ENCODE peak calls at places on chromosome 4, in nine cellular contexts. Z is memory B cell; L is activated CD8-positive, alpha-beta memory T cell treated with anti-CD3 and anti-CD28 coated beads for 48 hours; M is stimulated activated CD4-positive, alpha-beta T cell treated with anti-CD3 and anti-CD28 coated beads, Interleukin-2, amount 100 ng/mL, for 48 hours; B is CD8-positive, alpha-beta memory T cell; A is BE2C; F is HuH-7; E is NCI-H1417; W is retina. H is an unnamed sample.
A peak's percentile ranks its signal among the peaks of the same experiment; 100 is the strongest.

GRCh38 chr4:8170341-8170740 is 11.7 kb upstream of the ABLIM2 start:
- DNase-seq in M (no peak), E (no peak), A (no peak), W (no peak), F (no peak), Z (no peak), L (no peak), B (no peak), H (no peak)

GRCh38 chr4:116092961-116093360 is 979.5 kb upstream of the NDST4 start:
- DNase-seq in F (no peak), L (no peak), B (no peak), M (no peak), W (no peak), Z (no peak), E (no peak), A (no peak), H (no peak)

GRCh38 chr4:184932343-184932742 is 85.9 kb upstream of the HELT start:
- DNase-seq in M (no peak), B (no peak), Z (no peak), W (no peak), L (no peak), F (no peak), A (peak; percentile 61), E (peak; percentile 1), H (no peak)

GRCh38 chr4:172630289-172630688 is 538.3 kb upstream of the GALNT7 start:
- DNase-seq in L (no peak), B (no peak), Z (no peak), F (no peak), A (no peak), W (no peak), E (no peak), M (no peak), H (no peak)

GRCh38 chr4:54657556-54658313 is at the start of gene KIT:
- DNase-seq in W (peak; percentile 91), B (peak; percentile 13), L (no peak), Z (no peak), A (peak; percentile 56), E (peak; percentile 92), F (no peak), M (peak; percentile 3), H (no peak)

GRCh38 chr4:127656047-127656680 is 23.4 kb downstream of the INTU start:
- DNase-seq in F (no peak), Z (no peak), L (no peak), B (no peak), W (no peak), E (no peak), A (no peak), M (no peak), H (no peak)

GRCh38 chr4:145735777-145736176 is 55.8 kb downstream of the C4orf51 start:
- DNase-seq in A (no peak), L (no peak), F (no peak), Z (no peak), B (no peak), M (no peak), W (no peak), E (no peak), H (no peak)

GRCh38 chr4:6498511-6499240 is 26.3 kb upstream of the PPP2R2C start:
- DNase-seq in F (no peak), A (no peak), E (no peak), M (no peak), L (no peak), W (no peak), B (no peak), Z (no peak), H (no peak)

GRCh38 chr4:114384629-114385028 is 214.0 kb upstream of the UGT8 start:
- DNase-seq in Z (no peak), A (peak; percentile 25), W (no peak), M (no peak), E (peak; percentile 12), F (no peak), B (no peak), L (no peak), H (no peak)

GRCh38 chr4:138158746-138159297 is 83.3 kb downstream of the SLC7A11 start:
- DNase-seq in F (no peak), B (no peak), M (no peak), A (no peak), L (no peak), W (no peak), Z (no peak), E (no peak), H (peak; percentile 44)

GRCh38 chr4:39528056-39528465 is 822 bp upstream of the UGDH start:
- DNase-seq in E (peak; percentile 53), Z (no peak), B (no peak), L (no peak), F (no peak), M (no peak), A (no peak), W (no peak), H (no peak)

GRCh38 chr4:184782731-184783472 is 42.9 kb downstream of the ACSL1 start:
- DNase-seq in L (no peak), W (no peak), F (no peak), Z (no peak), E (no peak), A (no peak), M (no peak), B (no peak), H (no peak)

GRCh38 chr4:127776620-127777019 is 5.5 kb upstream of the HSPA4L start:
- DNase-seq in M (no peak), E (no peak), L (no peak), F (no peak), A (no peak), W (no peak), Z (no peak), B (no peak), H (no peak)

GRCh38 chr4:46993075-46994006 is at the start of gene GABRA4:
- DNase-seq in B (no peak), L (no peak), W (peak; percentile 76), M (no peak), A (peak; percentile 36), E (no peak), Z (no peak), F (peak; percentile 28), H (no peak)

GRCh38 chr4:77190053-77190452 is 33.0 kb downstream of the CCNG2 start:
- DNase-seq in W (no peak), E (no peak), Z (no peak), A (no peak), F (no peak), M (no peak), L (no peak), B (no peak), H (no peak)

GRCh38 chr4:6892190-6892908 is 17.3 kb upstream of the TBC1D14 start:
- DNase-seq in F (peak; percentile 59), E (peak; percentile 47), A (peak; percentile 73), B (peak; percentile 24), M (no peak), W (peak; percentile 56), L (no peak), Z (no peak), H (peak; percentile 98)

GRCh38 chr4:187118731-187119130 is 395.1 kb upstream of the FAT1 start:
- DNase-seq in E (no peak), F (no peak), M (no peak), B (no peak), W (no peak), Z (no peak), A (no peak), L (no peak), H (no peak)

GRCh38 chr4:38967260-38968095 is 64.7 kb downstream of the TMEM156 start:
- DNase-seq in M (no peak), W (no peak), Z (no peak), A (no peak), B (no peak), F (no peak), E (no peak), L (no peak), H (peak; percentile 53)